ENCODE peak calls at places on chromosomes 11 and 22, in seven cellular contexts. Q, E, D, C, X, M and N are unnamed samples.

GRCh38 chr22:29116397-29117123 is 43.7 kb downstream of the KREMEN1 start:
- DNase-seq in Q (no peak), E (no peak), D (no peak), C (no peak), X (no peak), M (no peak), N (no peak)

GRCh38 chr11:40129276-40129675 is 1330.2 kb downstream of the LRRC4C start:
- DNase-seq in Q (no peak), E (peak), D (no peak), C (no peak), X (no peak), M (no peak), N (no peak)

GRCh38 chr11:57786436-57786835 is 24.8 kb downstream of the CTNND1 start:
- DNase-seq in Q (no peak), E (no peak), D (no peak), C (no peak), X (no peak), M (peak), N (no peak)

GRCh38 chr22:38214248-38215056 is 12.7 kb downstream of the MAFF start:
- DNase-seq in Q (peak), E (peak), D (no peak), C (peak), X (peak), M (no peak), N (no peak)

GRCh38 chr22:35835998-35836691 is 118.5 kb downstream of the APOL5 start:
- DNase-seq in Q (no peak), E (peak), D (peak), C (peak), X (no peak), M (peak), N (no peak)

GRCh38 chr11:122108192-122108799 is 7.7 kb downstream of the BLID start:
- DNase-seq in Q (no peak), E (peak), D (no peak), C (no peak), X (peak), M (peak), N (no peak)

GRCh38 chr11:114026355-114026754 is 33.2 kb upstream of the ZBTB16 start:
- DNase-seq in Q (no peak), E (no peak), D (no peak), C (no peak), X (no peak), M (no peak), N (no peak)

GRCh38 chr22:28817919-28818859 is 17.8 kb upstream of the XBP1 start:
- DNase-seq in Q (no peak), E (no peak), D (no peak), C (peak), X (no peak), M (no peak), N (no peak)

GRCh38 chr11:35180311-35181233 is 41.6 kb downstream of the CD44 start:
- DNase-seq in Q (no peak), E (no peak), D (no peak), C (no peak), X (no peak), M (peak), N (no peak)